ENCODE peak calls at places on chromosomes 12 and 14, in seven cellular contexts. One of them, this sample, is unnamed.

GRCh38 chr12:14935031-14935430 is 3.3 kb downstream of the ERP27 start:
- DNase-seq in thyroid gland: no peak
- DNase-seq in uterus: no peak
- DNase-seq in prostate gland: peak; percentile 50
- DNase-seq in tibial nerve: no peak
- DNase-seq in IMR-90: no peak
- DNase-seq in heart left ventricle: no peak
- DNase-seq in this sample: no peak

GRCh38 chr14:24935796-24936195 is 114.2 kb downstream of the STXBP6 start:
- DNase-seq in thyroid gland: no peak
- DNase-seq in uterus: no peak
- DNase-seq in prostate gland: no peak
- DNase-seq in tibial nerve: no peak
- DNase-seq in IMR-90: peak; percentile 53
- DNase-seq in heart left ventricle: no peak
- DNase-seq in this sample: no peak

GRCh38 chr14:104146651-104147345 is 8.4 kb downstream of the KIF26A start:
- DNase-seq in thyroid gland: no peak
- DNase-seq in uterus: no peak
- DNase-seq in prostate gland: no peak
- DNase-seq in tibial nerve: no peak
- DNase-seq in IMR-90: no peak
- DNase-seq in heart left ventricle: peak; percentile 19
- DNase-seq in this sample: peak; percentile 40

GRCh38 chr12:125075-125474 is 58.5 kb downstream of the IQSEC3 start:
- DNase-seq in thyroid gland: no peak
- DNase-seq in uterus: no peak
- DNase-seq in prostate gland: no peak
- DNase-seq in tibial nerve: no peak
- DNase-seq in IMR-90: no peak
- DNase-seq in heart left ventricle: no peak
- DNase-seq in this sample: no peak

GRCh38 chr14:95315579-95315978 is 4.1 kb downstream of the CLMN start:
- DNase-seq in thyroid gland: peak; percentile 20
- DNase-seq in uterus: no peak
- DNase-seq in prostate gland: no peak
- DNase-seq in tibial nerve: no peak
- DNase-seq in IMR-90: no peak
- DNase-seq in heart left ventricle: no peak
- DNase-seq in this sample: no peak

GRCh38 chr12:27524839-27525238 is 833 bp downstream of the PPFIBP1 start:
- DNase-seq in thyroid gland: no peak
- DNase-seq in uterus: peak; percentile 40
- DNase-seq in prostate gland: peak; percentile 27
- DNase-seq in tibial nerve: peak; percentile 35
- DNase-seq in IMR-90: peak; percentile 41
- DNase-seq in heart left ventricle: no peak
- DNase-seq in this sample: peak; percentile 22

GRCh38 chr14:73717998-73718741 is 4.0 kb upstream of the PNMA1 start:
- DNase-seq in thyroid gland: peak; percentile 42
- DNase-seq in uterus: peak; percentile 85
- DNase-seq in prostate gland: peak; percentile 46
- DNase-seq in tibial nerve: no peak
- DNase-seq in IMR-90: peak; percentile 76
- DNase-seq in heart left ventricle: peak; percentile 62
- DNase-seq in this sample: no peak

GRCh38 chr14:103164786-103165185 is 41.5 kb downstream of the TNFAIP2 start:
- DNase-seq in thyroid gland: no peak
- DNase-seq in uterus: no peak
- DNase-seq in prostate gland: no peak
- DNase-seq in tibial nerve: no peak
- DNase-seq in IMR-90: no peak
- DNase-seq in heart left ventricle: no peak
- DNase-seq in this sample: no peak

GRCh38 chr12:19546027-19546426 is 106.7 kb downstream of the AEBP2 start:
- DNase-seq in thyroid gland: no peak
- DNase-seq in uterus: peak; percentile 67
- DNase-seq in prostate gland: peak; percentile 4
- DNase-seq in tibial nerve: peak; percentile 81
- DNase-seq in IMR-90: no peak
- DNase-seq in heart left ventricle: no peak
- DNase-seq in this sample: no peak

GRCh38 chr12:442235-442884 is 17.4 kb upstream of the B4GALNT3 start:
- DNase-seq in thyroid gland: peak; percentile 54
- DNase-seq in uterus: peak; percentile 47
- DNase-seq in prostate gland: peak; percentile 27
- DNase-seq in tibial nerve: peak; percentile 64
- DNase-seq in IMR-90: peak; percentile 42
- DNase-seq in heart left ventricle: no peak
- DNase-seq in this sample: peak; percentile 33

GRCh38 chr12:42326466-42327226 is 679 bp downstream of the PPHLN1 start:
- DNase-seq in thyroid gland: peak; percentile 3
- DNase-seq in uterus: no peak
- DNase-seq in prostate gland: no peak
- DNase-seq in tibial nerve: no peak
- DNase-seq in IMR-90: peak; percentile 27
- DNase-seq in heart left ventricle: no peak
- DNase-seq in this sample: no peak

GRCh38 chr14:52551696-52552062 is 626 bp downstream of the TXNDC16 start:
- DNase-seq in thyroid gland: peak; percentile 6
- DNase-seq in uterus: no peak
- DNase-seq in prostate gland: peak; percentile 38
- DNase-seq in tibial nerve: peak; percentile 18
- DNase-seq in IMR-90: peak; percentile 39
- DNase-seq in heart left ventricle: no peak
- DNase-seq in this sample: no peak

GRCh38 chr14:75913183-75913582 is 68.6 kb downstream of the TGFB3 start:
- DNase-seq in thyroid gland: no peak
- DNase-seq in uterus: no peak
- DNase-seq in prostate gland: no peak
- DNase-seq in tibial nerve: no peak
- DNase-seq in IMR-90: no peak
- DNase-seq in heart left ventricle: no peak
- DNase-seq in this sample: no peak

GRCh38 chr12:111826982-111827381 is 15.0 kb upstream of the MAPKAPK5 start:
- DNase-seq in thyroid gland: no peak
- DNase-seq in uterus: no peak
- DNase-seq in prostate gland: no peak
- DNase-seq in tibial nerve: no peak
- DNase-seq in IMR-90: no peak
- DNase-seq in heart left ventricle: no peak
- DNase-seq in this sample: no peak

GRCh38 chr12:120220838-120221575 is 20.1 kb upstream of the RPLP0 start:
- DNase-seq in thyroid gland: no peak
- DNase-seq in uterus: no peak
- DNase-seq in prostate gland: no peak
- DNase-seq in tibial nerve: no peak
- DNase-seq in IMR-90: no peak
- DNase-seq in heart left ventricle: no peak
- DNase-seq in this sample: no peak

GRCh38 chr12:65741662-65742480 is 82.4 kb upstream of the HMGA2 start:
- DNase-seq in thyroid gland: peak; percentile 32
- DNase-seq in uterus: peak; percentile 17
- DNase-seq in prostate gland: no peak
- DNase-seq in tibial nerve: no peak
- DNase-seq in IMR-90: peak; percentile 51
- DNase-seq in heart left ventricle: peak; percentile 37
- DNase-seq in this sample: peak; percentile 50

GRCh38 chr12:61546296-61546695 is 713.9 kb upstream of the USP15 start:
- DNase-seq in thyroid gland: no peak
- DNase-seq in uterus: no peak
- DNase-seq in prostate gland: peak; percentile 4
- DNase-seq in tibial nerve: no peak
- DNase-seq in IMR-90: no peak
- DNase-seq in heart left ventricle: no peak
- DNase-seq in this sample: no peak

GRCh38 chr14:58298880-58299664 is 717 bp downstream of the ARID4A start:
- DNase-seq in thyroid gland: peak; percentile 31
- DNase-seq in uterus: peak; percentile 29
- DNase-seq in prostate gland: peak; percentile 29
- DNase-seq in tibial nerve: no peak
- DNase-seq in IMR-90: no peak
- DNase-seq in heart left ventricle: peak; percentile 48
- DNase-seq in this sample: peak; percentile 64

GRCh38 chr12:132282950-132283771 is 46.2 kb downstream of the GALNT9 start:
- DNase-seq in thyroid gland: no peak
- DNase-seq in uterus: no peak
- DNase-seq in prostate gland: no peak
- DNase-seq in tibial nerve: no peak
- DNase-seq in IMR-90: no peak
- DNase-seq in heart left ventricle: no peak
- DNase-seq in this sample: no peak

GRCh38 chr14:94391284-94391914 is 3.0 kb upstream of the SERPINA1 start:
- DNase-seq in thyroid gland: no peak
- DNase-seq in uterus: no peak
- DNase-seq in prostate gland: no peak
- DNase-seq in tibial nerve: no peak
- DNase-seq in IMR-90: no peak
- DNase-seq in heart left ventricle: no peak
- DNase-seq in this sample: no peak

GRCh38 chr12:82740-83139 is 16.2 kb downstream of the IQSEC3 start:
- DNase-seq in thyroid gland: no peak
- DNase-seq in uterus: no peak
- DNase-seq in prostate gland: no peak
- DNase-seq in tibial nerve: no peak
- DNase-seq in IMR-90: no peak
- DNase-seq in heart left ventricle: no peak
- DNase-seq in this sample: no peak

DNA sequence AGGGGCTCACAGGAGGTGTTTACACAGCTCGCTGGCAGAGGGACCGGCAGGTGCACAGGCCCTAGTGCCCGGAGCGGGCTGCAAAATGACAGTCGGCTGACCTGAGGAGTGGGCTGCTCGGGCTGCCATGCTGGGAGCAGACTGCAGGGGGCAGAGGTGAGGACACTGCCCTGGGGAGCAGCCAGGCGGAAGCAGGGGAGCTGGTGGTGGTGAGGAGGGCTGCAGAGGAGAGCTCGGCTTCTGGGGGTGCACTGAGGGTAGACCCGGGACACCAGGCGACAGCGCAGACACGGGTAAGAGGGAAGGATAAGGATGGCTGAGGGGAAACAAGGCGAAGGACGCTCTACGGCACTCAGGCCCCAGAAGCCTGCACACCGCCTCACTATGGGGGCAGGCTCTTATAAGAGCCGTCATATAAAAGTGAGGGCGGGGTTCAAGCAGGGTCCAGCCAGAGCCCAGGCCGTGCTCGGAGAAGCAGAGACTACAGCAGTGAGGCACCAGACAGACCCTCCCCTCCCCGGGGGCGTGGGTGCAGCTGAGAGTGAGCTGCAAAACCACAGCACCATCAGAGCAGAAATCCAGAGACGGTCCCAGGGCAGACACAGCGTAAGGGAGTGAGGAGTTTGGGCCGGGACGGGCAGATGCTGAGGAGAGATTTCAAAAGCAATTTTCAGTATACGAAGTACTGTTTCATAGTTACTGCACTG is 62.5 kb downstream of the CCDC88C start:
- DNase-seq in thyroid gland: no peak
- DNase-seq in uterus: no peak
- DNase-seq in prostate gland: no peak
- DNase-seq in tibial nerve: no peak
- DNase-seq in IMR-90: no peak
- DNase-seq in heart left ventricle: no peak
- DNase-seq in this sample: peak; percentile 56
- TF ChIP-seq POLR2A in thyroid gland: no peak
- TF ChIP-seq POLR2A in uterus: no peak
- TF ChIP-seq POLR2A in prostate gland: no peak
- TF ChIP-seq POLR2A in tibial nerve: no peak
- TF ChIP-seq POLR2A in IMR-90: no peak
- TF ChIP-seq POLR2A in heart left ventricle: no peak
- TF ChIP-seq POLR2A in this sample: no peak

GRCh38 chr12:104463371-104463770 is 6.6 kb downstream of the CHST11 start:
- DNase-seq in thyroid gland: no peak
- DNase-seq in uterus: no peak
- DNase-seq in prostate gland: no peak
- DNase-seq in tibial nerve: no peak
- DNase-seq in IMR-90: no peak
- DNase-seq in heart left ventricle: no peak
- DNase-seq in this sample: no peak

GRCh38 chr12:104464899-104465298 is 8.2 kb downstream of the CHST11 start:
- DNase-seq in thyroid gland: peak; percentile 66
- DNase-seq in uterus: no peak
- DNase-seq in prostate gland: no peak
- DNase-seq in tibial nerve: no peak
- DNase-seq in IMR-90: no peak
- DNase-seq in heart left ventricle: no peak
- DNase-seq in this sample: no peak

GRCh38 chr12:104462325-104462724 is 5.6 kb downstream of the CHST11 start:
- DNase-seq in thyroid gland: no peak
- DNase-seq in uterus: no peak
- DNase-seq in prostate gland: no peak
- DNase-seq in tibial nerve: no peak
- DNase-seq in IMR-90: no peak
- DNase-seq in heart left ventricle: no peak
- DNase-seq in this sample: no peak

GRCh38 chr12:104460973-104461693 is 4.4 kb downstream of the CHST11 start:
- DNase-seq in thyroid gland: peak; percentile 24
- DNase-seq in uterus: no peak
- DNase-seq in prostate gland: no peak
- DNase-seq in tibial nerve: no peak
- DNase-seq in IMR-90: no peak
- DNase-seq in heart left ventricle: no peak
- DNase-seq in this sample: no peak

GRCh38 chr12:104462931-104463339 is 6.2 kb downstream of the CHST11 start:
- DNase-seq in thyroid gland: no peak
- DNase-seq in uterus: no peak
- DNase-seq in prostate gland: no peak
- DNase-seq in tibial nerve: no peak
- DNase-seq in IMR-90: no peak
- DNase-seq in heart left ventricle: no peak
- DNase-seq in this sample: peak; percentile 57
- H3K4me1 ChIP-seq in thyroid gland: peaks cover 22% of the 10 kb centered on the region
- H3K4me1 ChIP-seq in uterus: no peaks in the 10 kb centered on the region
- H3K4me1 ChIP-seq in prostate gland: no peaks in the 10 kb centered on the region
- H3K4me1 ChIP-seq in tibial nerve: no peaks in the 10 kb centered on the region
- H3K4me1 ChIP-seq in IMR-90: no peaks in the 10 kb centered on the region
- H3K4me1 ChIP-seq in heart left ventricle: peaks cover 39% of the 10 kb centered on the region
- H3K4me1 ChIP-seq in this sample: no peaks in the 10 kb centered on the region

GRCh38 chr14:79254069-79254775 is 957.1 kb downstream of the DIO2 start:
- DNase-seq in thyroid gland: no peak
- DNase-seq in uterus: no peak
- DNase-seq in prostate gland: no peak
- DNase-seq in tibial nerve: no peak
- DNase-seq in IMR-90: peak; percentile 66
- DNase-seq in heart left ventricle: no peak
- DNase-seq in this sample: no peak
- H3K9me3 ChIP-seq in thyroid gland: no peaks in the 10 kb centered on the region
- H3K9me3 ChIP-seq in uterus: no peaks in the 10 kb centered on the region
- H3K9me3 ChIP-seq in prostate gland: no peaks in the 10 kb centered on the region
- H3K9me3 ChIP-seq in tibial nerve: no peaks in the 10 kb centered on the region
- H3K9me3 ChIP-seq in IMR-90: no peaks in the 10 kb centered on the region
- H3K9me3 ChIP-seq in heart left ventricle: no peaks in the 10 kb centered on the region
- H3K9me3 ChIP-seq in this sample: no peaks in the 10 kb centered on the region

DNA sequence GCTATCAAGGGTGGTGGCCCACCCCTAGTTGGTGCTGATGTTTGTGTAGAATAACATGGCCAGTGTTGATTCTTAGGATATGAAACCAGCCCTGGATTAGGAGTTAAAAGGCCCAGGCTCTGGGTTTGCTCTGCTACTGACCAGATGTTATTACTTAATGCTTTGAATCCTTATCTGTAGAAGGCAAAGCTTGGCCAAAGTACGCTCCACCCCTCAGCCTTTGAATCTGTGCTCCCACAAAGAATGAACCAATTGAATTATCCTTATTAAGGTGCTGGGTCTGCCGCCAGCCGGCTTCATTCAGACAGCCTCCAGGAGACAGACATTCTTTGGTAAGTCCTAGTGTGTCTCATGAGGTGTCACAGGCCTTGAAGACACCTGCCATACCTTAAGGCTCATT is 41.8 kb downstream of the AKAP3 start:
- DNase-seq in thyroid gland: no peak
- DNase-seq in uterus: no peak
- DNase-seq in prostate gland: no peak
- DNase-seq in tibial nerve: no peak
- DNase-seq in IMR-90: no peak
- DNase-seq in heart left ventricle: no peak
- DNase-seq in this sample: no peak
- TF ChIP-seq POLR2A in thyroid gland: no peak
- TF ChIP-seq POLR2A in uterus: no peak
- TF ChIP-seq POLR2A in prostate gland: no peak
- TF ChIP-seq POLR2A in tibial nerve: no peak
- TF ChIP-seq POLR2A in IMR-90: no peak
- TF ChIP-seq POLR2A in heart left ventricle: no peak
- TF ChIP-seq POLR2A in this sample: no peak